ENCODE peak calls at places on chromosomes 7 and 10, in six cellular contexts. One of them, this sample, is unnamed.

GRCh38 chr7:56092789-56093531 is at the start of gene PHKG1:
- DNase-seq in GM10248: no peak
- DNase-seq in NCI-H1694: peak; percentile 57
- DNase-seq in caudate nucleus: peak; percentile 34
- DNase-seq in T-helper 17 cell: no peak
- DNase-seq in progenitor cell of endocrine pancreas: no peak
- DNase-seq in this sample: no peak

GRCh38 chr7:51458693-51459092 is 142.1 kb upstream of the COBL start:
- DNase-seq in GM10248: no peak
- DNase-seq in T-helper 17 cell: no peak
- DNase-seq in caudate nucleus: no peak
- DNase-seq in progenitor cell of endocrine pancreas: no peak
- DNase-seq in NCI-H1694: no peak
- DNase-seq in this sample: no peak

GRCh38 chr10:33160151-33160550 is 174.3 kb downstream of the NRP1 start:
- DNase-seq in T-helper 17 cell: no peak
- DNase-seq in GM10248: no peak
- DNase-seq in progenitor cell of endocrine pancreas: no peak
- DNase-seq in NCI-H1694: no peak
- DNase-seq in caudate nucleus: no peak
- DNase-seq in this sample: no peak

GRCh38 chr7:134374291-134374690 is 57.6 kb upstream of the SLC35B4 start:
- DNase-seq in GM10248: no peak
- DNase-seq in progenitor cell of endocrine pancreas: no peak
- DNase-seq in T-helper 17 cell: no peak
- DNase-seq in NCI-H1694: no peak
- DNase-seq in caudate nucleus: no peak
- DNase-seq in this sample: no peak

GRCh38 chr7:131011437-131011752 is 277.4 kb upstream of the KLF14 start:
- DNase-seq in NCI-H1694: no peak
- DNase-seq in GM10248: no peak
- DNase-seq in progenitor cell of endocrine pancreas: no peak
- DNase-seq in T-helper 17 cell: no peak
- DNase-seq in caudate nucleus: no peak
- DNase-seq in this sample: no peak

GRCh38 chr10:126561499-126562208 is 108.8 kb downstream of the C10orf90 start:
- DNase-seq in progenitor cell of endocrine pancreas: no peak
- DNase-seq in caudate nucleus: no peak
- DNase-seq in NCI-H1694: no peak
- DNase-seq in T-helper 17 cell: no peak
- DNase-seq in GM10248: no peak
- DNase-seq in this sample: no peak

GRCh38 chr7:65832281-65832680 is 40.6 kb upstream of the VKORC1L1 start:
- DNase-seq in T-helper 17 cell: no peak
- DNase-seq in GM10248: no peak
- DNase-seq in progenitor cell of endocrine pancreas: peak; percentile 31
- DNase-seq in NCI-H1694: no peak
- DNase-seq in caudate nucleus: no peak
- DNase-seq in this sample: no peak

GRCh38 chr7:22876986-22877729 is 54.5 kb upstream of the TOMM7 start:
- DNase-seq in progenitor cell of endocrine pancreas: no peak
- DNase-seq in GM10248: no peak
- DNase-seq in NCI-H1694: no peak
- DNase-seq in caudate nucleus: no peak
- DNase-seq in T-helper 17 cell: no peak
- DNase-seq in this sample: no peak

GRCh38 chr7:18345641-18346234 is 149.8 kb upstream of the HDAC9 start:
- DNase-seq in NCI-H1694: no peak
- DNase-seq in caudate nucleus: no peak
- DNase-seq in progenitor cell of endocrine pancreas: peak; percentile 28
- DNase-seq in T-helper 17 cell: peak; percentile 15
- DNase-seq in GM10248: no peak
- DNase-seq in this sample: peak; percentile 32

GRCh38 chr7:2734761-2735571 is 47.0 kb downstream of the AMZ1 start:
- DNase-seq in T-helper 17 cell: no peak
- DNase-seq in NCI-H1694: no peak
- DNase-seq in caudate nucleus: no peak
- DNase-seq in GM10248: no peak
- DNase-seq in progenitor cell of endocrine pancreas: no peak
- DNase-seq in this sample: no peak

GRCh38 chr10:103510046-103510685 is 16.7 kb downstream of the NEURL1 start:
- DNase-seq in progenitor cell of endocrine pancreas: no peak
- DNase-seq in GM10248: peak; percentile 5
- DNase-seq in caudate nucleus: no peak
- DNase-seq in T-helper 17 cell: no peak
- DNase-seq in NCI-H1694: no peak
- DNase-seq in this sample: no peak

GRCh38 chr7:139557857-139558581 is 34.5 kb downstream of the CLEC2L start:
- DNase-seq in caudate nucleus: no peak
- DNase-seq in T-helper 17 cell: no peak
- DNase-seq in progenitor cell of endocrine pancreas: no peak
- DNase-seq in NCI-H1694: no peak
- DNase-seq in GM10248: no peak
- DNase-seq in this sample: no peak

GRCh38 chr7:169165-169853 is 23.1 kb upstream of the FAM20C start:
- DNase-seq in progenitor cell of endocrine pancreas: no peak
- DNase-seq in T-helper 17 cell: no peak
- DNase-seq in GM10248: no peak
- DNase-seq in NCI-H1694: no peak
- DNase-seq in caudate nucleus: no peak
- DNase-seq in this sample: no peak

GRCh38 chr10:85792533-85792858 is 574.1 kb downstream of the GRID1 start:
- DNase-seq in T-helper 17 cell: no peak
- DNase-seq in NCI-H1694: no peak
- DNase-seq in GM10248: no peak
- DNase-seq in progenitor cell of endocrine pancreas: no peak
- DNase-seq in caudate nucleus: no peak
- DNase-seq in this sample: no peak

GRCh38 chr7:21912305-21912704 is 33.4 kb downstream of the CDCA7L start:
- DNase-seq in GM10248: no peak
- DNase-seq in NCI-H1694: no peak
- DNase-seq in T-helper 17 cell: no peak
- DNase-seq in progenitor cell of endocrine pancreas: no peak
- DNase-seq in caudate nucleus: no peak
- DNase-seq in this sample: no peak

GRCh38 chr10:93435621-93436385 is 46.3 kb downstream of the MYOF start:
- DNase-seq in NCI-H1694: no peak
- DNase-seq in caudate nucleus: no peak
- DNase-seq in GM10248: no peak
- DNase-seq in progenitor cell of endocrine pancreas: no peak
- DNase-seq in T-helper 17 cell: no peak
- DNase-seq in this sample: no peak

GRCh38 chr7:91659096-91659495 is 221.4 kb downstream of the MTERF1 start:
- DNase-seq in progenitor cell of endocrine pancreas: no peak
- DNase-seq in T-helper 17 cell: no peak
- DNase-seq in caudate nucleus: no peak
- DNase-seq in NCI-H1694: no peak
- DNase-seq in GM10248: no peak
- DNase-seq in this sample: no peak

GRCh38 chr10:5547934-5548660 is 23.3 kb downstream of the CALML3 start:
- DNase-seq in caudate nucleus: no peak
- DNase-seq in T-helper 17 cell: no peak
- DNase-seq in progenitor cell of endocrine pancreas: no peak
- DNase-seq in NCI-H1694: no peak
- DNase-seq in GM10248: no peak
- DNase-seq in this sample: no peak

GRCh38 chr10:117477241-117477947 is 65.2 kb upstream of the EMX2 start:
- DNase-seq in T-helper 17 cell: no peak
- DNase-seq in caudate nucleus: no peak
- DNase-seq in progenitor cell of endocrine pancreas: no peak
- DNase-seq in GM10248: no peak
- DNase-seq in NCI-H1694: no peak
- DNase-seq in this sample: no peak

GRCh38 chr7:44735403-44736165 is 13.1 kb upstream of the ZMIZ2 start:
- DNase-seq in NCI-H1694: no peak
- DNase-seq in T-helper 17 cell: no peak
- DNase-seq in GM10248: no peak
- DNase-seq in progenitor cell of endocrine pancreas: no peak
- DNase-seq in caudate nucleus: no peak
- DNase-seq in this sample: no peak

GRCh38 chr7:104838537-104839299 is 175.3 kb upstream of the KMT2E start:
- DNase-seq in GM10248: no peak
- DNase-seq in T-helper 17 cell: no peak
- DNase-seq in NCI-H1694: no peak
- DNase-seq in caudate nucleus: no peak
- DNase-seq in progenitor cell of endocrine pancreas: no peak
- DNase-seq in this sample: no peak

GRCh38 chr7:91407942-91408341 is 143.7 kb downstream of the FZD1 start:
- DNase-seq in T-helper 17 cell: no peak
- DNase-seq in caudate nucleus: no peak
- DNase-seq in progenitor cell of endocrine pancreas: no peak
- DNase-seq in GM10248: no peak
- DNase-seq in NCI-H1694: no peak
- DNase-seq in this sample: no peak

GRCh38 chr10:78134919-78135318 is 101.3 kb downstream of the RPS24 start:
- DNase-seq in caudate nucleus: no peak
- DNase-seq in GM10248: no peak
- DNase-seq in progenitor cell of endocrine pancreas: no peak
- DNase-seq in NCI-H1694: no peak
- DNase-seq in T-helper 17 cell: no peak
- DNase-seq in this sample: no peak

GRCh38 chr7:101232141-101232821 is 5.3 kb downstream of the CLDN15 start:
- DNase-seq in T-helper 17 cell: no peak
- DNase-seq in NCI-H1694: no peak
- DNase-seq in progenitor cell of endocrine pancreas: peak; percentile 36
- DNase-seq in GM10248: no peak
- DNase-seq in caudate nucleus: peak; percentile 17
- DNase-seq in this sample: peak; percentile 47

GRCh38 chr10:49177391-49178355 is 10.5 kb downstream of the TMEM273 start:
- DNase-seq in T-helper 17 cell: no peak
- DNase-seq in progenitor cell of endocrine pancreas: no peak
- DNase-seq in NCI-H1694: no peak
- DNase-seq in GM10248: peak; percentile 87
- DNase-seq in caudate nucleus: no peak
- DNase-seq in this sample: no peak

GRCh38 chr7:30986331-30986730 is 22.6 kb downstream of the GHRHR start:
- DNase-seq in NCI-H1694: no peak
- DNase-seq in T-helper 17 cell: no peak
- DNase-seq in progenitor cell of endocrine pancreas: no peak
- DNase-seq in GM10248: no peak
- DNase-seq in caudate nucleus: no peak
- DNase-seq in this sample: no peak

This sample was measured in NCI-H1930.